ENCODE peak calls at places on chromosome 4, in five cellular contexts. L is KG1; X is effector CD4-positive, alpha-beta T cell; I is GM23338; E is mucosa of descending colon. B is an unnamed sample.

GRCh38 chr4:48602222-48602621 is 112.2 kb downstream of the ZAR1 start:
- DNase-seq in L (no peak), X (no peak), I (no peak), E (no peak), B (no peak)

GRCh38 chr4:147157860-147158701 is 212.4 kb upstream of the TTC29 start:
- DNase-seq in L (no peak), X (no peak), I (peak; percentile 77), E (no peak), B (peak; percentile 33)

GRCh38 chr4:2255501-2256155 is 6.3 kb downstream of the MXD4 start:
- DNase-seq in L (no peak), X (no peak), I (peak; percentile 32), E (peak; percentile 25), B (no peak)

GRCh38 chr4:8269535-8270417 is at the start of gene HTRA3:
- DNase-seq in L (no peak), X (no peak), I (peak; percentile 74), E (peak; percentile 48), B (peak; percentile 32)

GRCh38 chr4:56804551-56804950 is 16.9 kb downstream of the SPINK2 start:
- DNase-seq in L (peak; percentile 49), X (no peak), I (no peak), E (no peak), B (no peak)

GRCh38 chr4:128416921-128417320 is 129.3 kb upstream of the PGRMC2 start:
- DNase-seq in L (no peak), X (no peak), I (no peak), E (no peak), B (no peak)

GRCh38 chr4:61425315-61425714 is 225.2 kb downstream of the ADGRL3 start:
- DNase-seq in L (no peak), X (no peak), I (no peak), E (no peak), B (no peak)

GRCh38 chr4:98573791-98574190 is 84.6 kb downstream of the TSPAN5 start:
- DNase-seq in L (no peak), X (no peak), I (no peak), E (no peak), B (no peak)

GRCh38 chr4:7206856-7207567 is 14.7 kb downstream of the SORCS2 start:
- DNase-seq in L (no peak), X (no peak), I (peak; percentile 46), E (peak; percentile 63), B (no peak)

GRCh38 chr4:136412708-136413107 is 1119.6 kb downstream of the PCDH18 start:
- DNase-seq in L (no peak), X (no peak), I (no peak), E (no peak), B (no peak)

GRCh38 chr4:73867783-73868182 is 1.4 kb upstream of the CXCL1 start:
- DNase-seq in L (no peak), X (no peak), I (peak; percentile 31), E (peak; percentile 39), B (no peak)

GRCh38 chr4:132863619-132864018 is 285.5 kb upstream of the PCDH10 start:
- DNase-seq in L (no peak), X (no peak), I (no peak), E (no peak), B (no peak)

GRCh38 chr4:3860061-3860912 is 94.1 kb downstream of the ADRA2C start:
- DNase-seq in L (no peak), X (no peak), I (no peak), E (no peak), B (no peak)

GRCh38 chr4:186770446-186771175 is 47.0 kb upstream of the FAT1 start:
- DNase-seq in L (no peak), X (no peak), I (no peak), E (no peak), B (no peak)

GRCh38 chr4:22324422-22324821 is 191.4 kb downstream of the ADGRA3 start:
- DNase-seq in L (no peak), X (no peak), I (no peak), E (no peak), B (no peak)

GRCh38 chr4:11367371-11367770 is 61.3 kb downstream of the HS3ST1 start:
- DNase-seq in L (no peak), X (no peak), I (no peak), E (peak; percentile 41), B (no peak)

GRCh38 chr4:56127698-56128097 is 179.0 kb downstream of the CEP135 start:
- DNase-seq in L (no peak), X (no peak), I (no peak), E (no peak), B (no peak)

GRCh38 chr4:179872751-179873150 is 2370.5 kb upstream of the TENM3 start:
- DNase-seq in L (no peak), X (no peak), I (no peak), E (no peak), B (no peak)

GRCh38 chr4:26807330-26807729 is 53.3 kb upstream of the STIM2 start:
- DNase-seq in L (no peak), X (no peak), I (no peak), E (no peak), B (no peak)